ENCODE peak calls at places on chromosomes 4 and X, in four cellular contexts. V is lower leg skin, O is psoas muscle, S is brain microvascular endothelial cell. W is an unnamed sample.

GRCh38 chr4:35541146-35541887 is 703.0 kb downstream of the ARAP2 start:
- DNase-seq in V (no peak), O (no peak), S (no peak), W (no peak)

GRCh38 chr4:56907009-56907408 is 691 bp upstream of the REST start:
- DNase-seq in V (peak; percentile 83), O (no peak), S (no peak), W (no peak)

GRCh38 chr4:8655411-8656184 is 63.0 kb downstream of the CPZ start:
- DNase-seq in V (peak; percentile 75), O (no peak), S (no peak), W (no peak)

GRCh38 chr4:99157478-99157935 is 13.4 kb upstream of the ADH4 start:
- DNase-seq in V (no peak), O (no peak), S (no peak), W (no peak)

GRCh38 chr4:21327976-21328700 is 620.4 kb downstream of the KCNIP4 start:
- DNase-seq in V (no peak), O (no peak), S (no peak), W (no peak)

GRCh38 chr4:81031389-81032173 is 1.1 kb downstream of the BMP3 start:
- DNase-seq in V (no peak), O (peak; percentile 36), S (no peak), W (no peak)

GRCh38 chrX:119878740-119879139 is 7.1 kb downstream of the NDUFA1 start:
- DNase-seq in V (no peak), O (no peak), S (no peak), W (no peak)

GRCh38 chr4:1539132-1539755 is 133.0 kb upstream of the NKX1-1 start:
- DNase-seq in V (no peak), O (peak; percentile 30), S (no peak), W (no peak)

GRCh38 chr4:175422331-175422730 is 389.7 kb downstream of the GPM6A start:
- DNase-seq in V (no peak), O (no peak), S (peak; percentile 60), W (peak; percentile 82)

GRCh38 chr4:109557433-109557832 is 2.6 kb upstream of the MCUB start:
- DNase-seq in V (no peak), O (no peak), S (no peak), W (no peak)

GRCh38 chr4:129146639-129147038 is 50.7 kb downstream of the C4orf33 start:
- DNase-seq in V (no peak), O (no peak), S (no peak), W (no peak)

GRCh38 chrX:14700982-14701381 is 171.6 kb downstream of the GLRA2 start:
- DNase-seq in V (no peak), O (no peak), S (no peak), W (no peak)

GRCh38 chrX:14702145-14702544 is 170.7 kb downstream of the FANCB start:
- DNase-seq in V (no peak), O (no peak), S (no peak), W (no peak)

GRCh38 chrX:14694631-14695030 is 165.3 kb downstream of the GLRA2 start:
- DNase-seq in V (no peak), O (no peak), S (no peak), W (peak; percentile 46)

GRCh38 chrX:14698770-14699169 is 169.4 kb downstream of the GLRA2 start:
- DNase-seq in V (no peak), O (no peak), S (no peak), W (no peak)

GRCh38 chrX:14697453-14697852 is 168.1 kb downstream of the GLRA2 start:
- DNase-seq in V (no peak), O (no peak), S (no peak), W (no peak)
- TF ChIP-seq CTCF in V (no peak), O (peak; percentile 33), S (peak; percentile 80), W (peak; percentile 65)

GRCh38 chr4:52057196-52057595 is 6.1 kb downstream of the SPATA18 start:
- DNase-seq in V (no peak), O (no peak), S (no peak), W (no peak)

GRCh38 chr4:52051615-52052474 is 741 bp downstream of the SPATA18 start:
- DNase-seq in V (peak; percentile 86), O (peak; percentile 76), S (peak; percentile 89), W (peak; percentile 91)

GRCh38 chr4:52054254-52054653 is 3.1 kb downstream of the SPATA18 start:
- DNase-seq in V (no peak), O (no peak), S (no peak), W (no peak)

GRCh38 chr4:52051213-52051614 is at the start of gene SPATA18:
- DNase-seq in V (peak; percentile 83), O (peak; percentile 57), S (no peak), W (peak; percentile 22)

GRCh38 chr4:52052475-52052780 is 1.3 kb downstream of the SPATA18 start:
- DNase-seq in V (no peak), O (no peak), S (no peak), W (peak; percentile 22)
- H3K4me3 ChIP-seq in V (no peak overlapping the region), O (peak overlapping the region; percentile 80), S (peak overlapping the region; percentile 69), W (peak overlapping the region; percentile 67)

GRCh38 chr4:180557348-180557747 is 1685.9 kb upstream of the TENM3 start:
- DNase-seq in V (no peak), O (no peak), S (no peak), W (no peak)
- TF ChIP-seq CTCF in V (no peak), O (no peak), S (peak; percentile 28), W (peak; percentile 11)

GRCh38 chr4:78987683-78988082 is 48.4 kb upstream of the PAQR3 start:
- DNase-seq in V (no peak), O (no peak), S (no peak), W (no peak)
- H3K4me3 ChIP-seq in V (no peak overlapping the region), O (no peak overlapping the region), S (no peak overlapping the region), W (no peak overlapping the region)

GRCh38 chr4:86934772-86935498 is at the start of gene AFF1:
- DNase-seq in V (peak; percentile 98), O (peak; percentile 98), S (peak; percentile 71), W (peak; percentile 88)
- TF ChIP-seq CTCF in V (no peak), O (peak; percentile 52), S (peak; percentile 45), W (peak; percentile 34)

DNA sequence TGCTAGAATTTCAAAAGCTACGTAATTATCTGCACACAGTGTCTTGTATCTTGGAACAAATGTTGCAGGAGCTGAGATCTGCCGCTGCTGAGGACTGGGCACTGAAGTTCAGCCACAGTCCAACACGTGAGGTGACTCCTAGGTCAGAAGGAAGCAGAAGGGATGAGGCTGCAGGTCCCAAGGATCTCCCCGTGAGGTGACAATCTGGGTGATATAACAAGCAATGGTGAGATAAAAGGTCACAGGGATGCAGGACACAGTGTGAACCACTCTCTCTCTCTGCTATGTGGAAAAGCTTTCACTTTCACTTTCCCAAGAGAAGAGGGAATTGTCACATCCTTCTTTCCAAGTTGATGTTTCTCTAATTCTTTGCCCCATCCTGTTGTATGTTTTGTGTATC is 1416.0 kb upstream of the TENM3 start:
- DNase-seq in V (no peak), O (no peak), S (no peak), W (peak; percentile 43)
- H3K4me3 ChIP-seq in V (no peak overlapping the region), O (peak overlapping the region; percentile 53), S (peak overlapping the region; percentile 45), W (peak overlapping the region; percentile 3)